ENCODE peak calls at places on chromosomes 4 and X, in nine cellular contexts. U is coronary artery; R is lower lobe of right lung; M is pancreas; H is caudate nucleus; B is cardiac muscle cell; X is endodermal cell; Z is brain microvascular endothelial cell; T is CD4-positive, alpha-beta T cell. J is an unnamed sample.

GRCh38 chr4:134906404-134907023 is 704.9 kb upstream of the PABPC4L start:
- DNase-seq in R (no peak), B (peak; percentile 12), Z (no peak), M (no peak), T (no peak), H (no peak), U (no peak), X (peak; percentile 67), J (no peak)

GRCh38 chrX:108590496-108590895 is 145.9 kb downstream of the IRS4 start:
- DNase-seq in Z (no peak), T (no peak), M (no peak), B (peak; percentile 23), X (no peak), H (no peak), R (no peak), U (no peak), J (no peak)

GRCh38 chr4:51835854-51836253 is 7.1 kb upstream of the DCUN1D4 start:
- DNase-seq in Z (no peak), T (no peak), M (no peak), U (no peak), B (no peak), R (no peak), X (no peak), H (no peak), J (no peak)

GRCh38 chr4:13536607-13537006 is 7.7 kb downstream of the NKX3-2 start:
- DNase-seq in H (no peak), X (no peak), T (no peak), R (no peak), Z (no peak), M (no peak), B (no peak), U (no peak), J (no peak)

GRCh38 chr4:128661529-128661928 is 148.0 kb upstream of the JADE1 start:
- DNase-seq in U (no peak), Z (no peak), M (no peak), T (no peak), X (no peak), H (no peak), B (no peak), R (no peak), J (no peak)

GRCh38 chr4:70544279-70544870 is 26.0 kb downstream of the AMTN start:
- DNase-seq in U (no peak), R (no peak), T (no peak), X (peak; percentile 50), H (no peak), Z (peak; percentile 12), B (peak; percentile 24), M (no peak), J (no peak)

GRCh38 chr4:5923306-5923830 is 30.5 kb upstream of the CRMP1 start:
- DNase-seq in R (no peak), Z (no peak), M (no peak), B (no peak), H (no peak), X (peak; percentile 41), T (no peak), U (no peak), J (no peak)

GRCh38 chrX:96619588-96619987 is 65.1 kb upstream of the DIAPH2 start:
- DNase-seq in X (no peak), T (no peak), B (peak; percentile 19), R (no peak), H (no peak), Z (no peak), M (no peak), U (no peak), J (no peak)

GRCh38 chr4:8859550-8860095 is 12.0 kb downstream of the HMX1 start:
- DNase-seq in H (no peak), M (no peak), B (no peak), U (no peak), X (peak; percentile 67), Z (no peak), R (no peak), T (no peak), J (no peak)

GRCh38 chr4:125013891-125014290 is 300.9 kb upstream of the FAT4 start:
- DNase-seq in Z (peak; percentile 27), H (no peak), M (no peak), U (no peak), T (no peak), B (no peak), X (no peak), R (no peak), J (no peak)

GRCh38 chrX:44903107-44903506 is 30.1 kb downstream of the KDM6A start:
- DNase-seq in M (no peak), T (no peak), X (no peak), U (no peak), B (peak; percentile 48), R (no peak), Z (peak; percentile 81), H (no peak), J (no peak)

GRCh38 chr4:90442619-90443018 is 315.4 kb downstream of the CCSER1 start:
- DNase-seq in U (no peak), Z (no peak), X (no peak), T (no peak), B (no peak), H (no peak), M (no peak), R (no peak), J (no peak)

GRCh38 chrX:54063361-54063760 is 19.1 kb upstream of the PHF8 start:
- DNase-seq in M (no peak), U (no peak), B (no peak), H (no peak), T (no peak), X (no peak), R (no peak), Z (no peak), J (no peak)

GRCh38 chrX:29299689-29300088 is 712.4 kb downstream of the IL1RAPL1 start:
- DNase-seq in M (no peak), Z (no peak), H (no peak), R (no peak), U (no peak), X (no peak), B (no peak), T (no peak), J (no peak)

GRCh38 chr4:184587746-184588145 is 61.5 kb downstream of the CASP3 start:
- DNase-seq in B (no peak), M (no peak), R (no peak), U (no peak), Z (no peak), T (no peak), X (no peak), H (no peak), J (no peak)

GRCh38 chr4:83231620-83232056 is 53.0 kb downstream of the COQ2 start:
- DNase-seq in R (no peak), U (no peak), H (no peak), M (no peak), B (peak; percentile 28), X (no peak), Z (no peak), T (no peak), J (no peak)

GRCh38 chr4:55568905-55569504 is 22.3 kb upstream of the CLOCK start:
- DNase-seq in U (no peak), M (no peak), H (no peak), X (no peak), R (no peak), Z (no peak), B (no peak), T (no peak), J (no peak)

DNA sequence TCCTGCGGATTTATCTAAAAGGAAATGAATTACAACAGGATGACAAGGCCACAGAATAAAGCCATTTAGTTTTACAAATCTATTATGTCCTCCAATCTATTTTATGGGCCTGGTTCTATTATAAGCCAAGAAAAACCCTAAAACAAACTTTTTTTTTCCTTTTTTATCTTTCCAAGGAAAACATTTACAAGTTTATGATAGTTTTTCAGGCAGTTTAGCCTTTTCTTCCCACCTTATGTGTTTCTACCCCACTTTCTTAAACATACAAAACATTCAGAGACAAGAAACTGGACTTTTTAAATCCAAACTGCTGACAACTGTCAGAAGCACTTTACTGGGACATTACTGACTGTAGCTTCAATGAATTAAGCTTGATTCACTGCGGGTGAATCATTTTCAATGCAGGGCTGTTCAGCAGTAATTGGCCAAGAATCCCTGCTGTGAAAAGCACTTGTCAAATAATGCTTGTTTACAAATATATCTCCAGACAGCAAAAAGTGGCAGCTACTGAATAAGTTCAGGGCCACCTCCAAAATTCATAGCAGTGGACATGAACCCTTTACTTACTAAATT is 4.3 kb downstream of the EPHA5 start:
- DNase-seq in U (no peak), R (no peak), H (no peak), Z (no peak), M (no peak), X (no peak), T (no peak), B (no peak), J (no peak)
- H3K27ac ChIP-seq in U (no peak overlapping the region), R (no peak overlapping the region), H (no peak overlapping the region), Z (no peak overlapping the region), M (no peak overlapping the region), X (no peak overlapping the region), T (no peak overlapping the region), B (no peak overlapping the region), J (no peak overlapping the region)

GRCh38 chr4:1294891-1295290 is 5.2 kb downstream of the MAEA start:
- DNase-seq in U (no peak), X (no peak), M (no peak), R (no peak), H (no peak), T (no peak), B (no peak), Z (no peak), J (no peak)
- H3K27ac ChIP-seq in U (peak overlapping the region; percentile 65), X (no peak overlapping the region), M (no peak overlapping the region), R (no peak overlapping the region), H (no peak overlapping the region), T (no peak overlapping the region), B (no peak overlapping the region), Z (no peak overlapping the region), J (no peak overlapping the region)

GRCh38 chr4:74543247-74543670 is 98.3 kb downstream of the AREG start:
- DNase-seq in H (no peak), R (no peak), M (no peak), U (no peak), B (no peak), Z (no peak), T (no peak), X (no peak), J (no peak)
- H3K27ac ChIP-seq in H (no peak overlapping the region), R (no peak overlapping the region), M (no peak overlapping the region), U (no peak overlapping the region), B (no peak overlapping the region), Z (peak overlapping the region; percentile 69), T (no peak overlapping the region), X (no peak overlapping the region), J (no peak overlapping the region)

DNA sequence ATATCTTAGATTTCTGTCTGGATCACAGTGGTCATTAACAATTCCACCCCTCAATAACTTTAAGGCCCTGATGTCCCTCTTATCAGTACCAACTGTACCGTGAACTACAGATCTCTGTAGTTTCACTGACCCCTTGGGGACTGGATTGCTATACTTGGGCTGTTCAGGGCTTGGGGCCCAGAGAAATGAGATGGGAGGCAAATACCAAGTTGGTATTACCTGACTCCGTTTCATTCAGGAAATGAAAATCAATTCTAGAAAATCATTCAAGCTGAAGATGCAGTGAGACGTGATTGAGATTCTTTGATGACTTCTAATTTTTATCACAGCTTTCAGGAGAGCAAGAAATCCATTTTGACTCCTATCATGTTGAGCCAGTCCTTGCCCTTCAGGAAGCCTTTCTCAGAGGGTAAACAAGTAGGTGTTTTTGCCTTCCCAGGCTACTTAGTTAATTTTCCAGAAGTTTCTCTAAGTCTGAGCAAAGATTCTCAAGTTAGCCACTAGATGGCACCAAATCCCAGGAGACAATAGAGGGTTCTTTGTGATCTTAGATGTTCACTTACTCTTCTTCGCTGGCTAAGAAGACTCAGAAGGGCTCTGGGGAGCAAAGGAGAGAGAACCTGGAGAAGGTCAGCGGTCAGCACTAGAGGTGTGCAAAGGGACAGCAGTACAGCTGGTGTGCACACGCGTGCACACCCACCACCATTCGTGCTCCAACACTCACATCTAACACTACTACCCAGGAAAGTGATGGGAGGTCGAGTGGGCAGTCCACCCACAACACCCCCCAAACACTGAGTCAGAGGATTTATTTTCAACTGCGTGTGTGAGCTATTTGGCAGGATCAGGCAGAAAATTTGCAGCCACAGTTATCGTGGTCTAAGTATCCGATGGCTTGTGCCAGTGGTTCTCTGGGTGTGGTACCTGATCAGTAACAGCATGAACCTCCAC is 7.4 kb downstream of the HNRNPH2 start:
- DNase-seq in R (no peak), T (no peak), M (peak; percentile 30), U (no peak), Z (peak; percentile 44), H (peak; percentile 4), X (peak; percentile 59), B (peak; percentile 84), J (no peak)
- H3K27ac ChIP-seq in R (peak overlapping the region; percentile 67), T (peak overlapping the region; percentile 21), M (no peak overlapping the region), U (peak overlapping the region; percentile 66), Z (no peak overlapping the region), H (peak overlapping the region; percentile 95), X (no peak overlapping the region), B (peak overlapping the region; percentile 77), J (peak overlapping the region; percentile 93)